ENCODE peak calls at places on chromosomes 7 and 10, in nine cellular contexts. C is AG10803, I is upper lobe of left lung, A is fibroblast of mammary gland, L is astrocyte of the spinal cord, P is heart right ventricle, M is astrocyte of the cerebellum, F is HFFc6, N is progenitor cell of endocrine pancreas. R is an unnamed sample.

GRCh38 chr10:27345455-27345909 is 104.9 kb upstream of the ACBD5 start:
- DNase-seq in I (no peak), F (no peak), N (no peak), P (no peak), L (no peak), A (no peak), C (no peak), M (no peak), R (no peak)

GRCh38 chr10:50322075-50322474 is 70.8 kb upstream of the ASAH2 start:
- DNase-seq in C (peak), F (peak), P (no peak), N (no peak), I (no peak), A (peak), L (peak), M (peak), R (no peak)

GRCh38 chr7:28211006-28211405 is 30.4 kb upstream of the JAZF1 start:
- DNase-seq in L (no peak), P (no peak), C (no peak), N (no peak), F (no peak), A (no peak), I (no peak), M (no peak), R (no peak)

GRCh38 chr10:92523639-92524038 is 50.3 kb downstream of the IDE start:
- DNase-seq in L (no peak), A (no peak), P (no peak), N (no peak), C (no peak), M (no peak), F (no peak), I (no peak), R (no peak)

GRCh38 chr7:70849580-70850235 is 282.2 kb upstream of the GALNT17 start:
- DNase-seq in M (no peak), A (no peak), I (no peak), F (no peak), L (no peak), P (no peak), C (no peak), N (no peak), R (no peak)

GRCh38 chr10:18164771-18165361 is 24.6 kb downstream of the CACNB2 start:
- DNase-seq in P (no peak), F (peak), N (no peak), C (peak), I (no peak), L (peak), A (peak), M (peak), R (no peak)

GRCh38 chr10:82737556-82737955 is 862.6 kb downstream of the NRG3 start:
- DNase-seq in P (no peak), A (no peak), C (no peak), N (no peak), F (no peak), I (peak), M (no peak), L (no peak), R (no peak)

GRCh38 chr7:25851332-25852248 is 300.4 kb upstream of the NFE2L3 start:
- DNase-seq in I (peak), C (peak), N (peak), P (peak), L (peak), M (peak), F (peak), A (peak), R (peak)

GRCh38 chr7:54188843-54189242 is 353.3 kb upstream of the VSTM2A start:
- DNase-seq in L (no peak), F (no peak), A (no peak), P (no peak), N (no peak), C (no peak), M (no peak), I (no peak), R (no peak)

GRCh38 chr7:76201732-76202665 is at the start of gene SRRM3:
- DNase-seq in M (peak), A (peak), L (peak), P (peak), F (peak), C (peak), N (peak), I (peak), R (peak)

GRCh38 chr10:3258291-3258848 is 85.8 kb upstream of the PITRM1 start:
- DNase-seq in L (no peak), F (no peak), C (no peak), A (no peak), P (no peak), I (no peak), N (no peak), M (no peak), R (no peak)

GRCh38 chr10:69897417-69897816 is 95.7 kb downstream of the COL13A1 start:
- DNase-seq in L (no peak), M (no peak), N (no peak), C (no peak), I (no peak), P (no peak), A (no peak), F (no peak), R (no peak)

GRCh38 chr7:151816562-151817314 is 60.2 kb downstream of the PRKAG2 start:
- DNase-seq in L (no peak), M (no peak), N (no peak), C (no peak), I (no peak), P (no peak), A (no peak), F (no peak), R (no peak)

GRCh38 chr10:6321880-6322279 is 119.1 kb downstream of the PFKFB3 start:
- DNase-seq in L (peak), P (no peak), M (no peak), A (peak), C (peak), I (no peak), N (no peak), F (peak), R (no peak)

GRCh38 chr7:134056816-134057215 is 70.3 kb upstream of the LRGUK start:
- DNase-seq in I (no peak), N (no peak), C (no peak), P (no peak), A (no peak), L (no peak), M (no peak), F (no peak), R (no peak)

GRCh38 chr7:134058521-134058920 is 68.6 kb upstream of the LRGUK start:
- DNase-seq in I (no peak), P (no peak), N (no peak), C (no peak), F (no peak), M (no peak), L (no peak), A (no peak), R (no peak)

GRCh38 chr7:134059921-134060320 is 67.2 kb upstream of the LRGUK start:
- DNase-seq in L (no peak), I (no peak), M (no peak), A (no peak), P (no peak), F (no peak), C (no peak), N (no peak), R (no peak)

GRCh38 chr7:134062460-134062859 is 64.7 kb upstream of the LRGUK start:
- DNase-seq in P (no peak), F (no peak), C (no peak), N (no peak), M (no peak), I (no peak), A (no peak), L (no peak), R (no peak)

GRCh38 chr7:134058980-134059379 is 68.2 kb upstream of the LRGUK start:
- DNase-seq in A (no peak), C (no peak), L (peak), F (no peak), P (no peak), I (no peak), M (no peak), N (no peak), R (no peak)
- TF ChIP-seq CTCF in A (no peak), C (no peak), L (no peak), F (no peak), P (no peak), I (no peak), M (no peak), N (no peak), R (no peak)

DNA sequence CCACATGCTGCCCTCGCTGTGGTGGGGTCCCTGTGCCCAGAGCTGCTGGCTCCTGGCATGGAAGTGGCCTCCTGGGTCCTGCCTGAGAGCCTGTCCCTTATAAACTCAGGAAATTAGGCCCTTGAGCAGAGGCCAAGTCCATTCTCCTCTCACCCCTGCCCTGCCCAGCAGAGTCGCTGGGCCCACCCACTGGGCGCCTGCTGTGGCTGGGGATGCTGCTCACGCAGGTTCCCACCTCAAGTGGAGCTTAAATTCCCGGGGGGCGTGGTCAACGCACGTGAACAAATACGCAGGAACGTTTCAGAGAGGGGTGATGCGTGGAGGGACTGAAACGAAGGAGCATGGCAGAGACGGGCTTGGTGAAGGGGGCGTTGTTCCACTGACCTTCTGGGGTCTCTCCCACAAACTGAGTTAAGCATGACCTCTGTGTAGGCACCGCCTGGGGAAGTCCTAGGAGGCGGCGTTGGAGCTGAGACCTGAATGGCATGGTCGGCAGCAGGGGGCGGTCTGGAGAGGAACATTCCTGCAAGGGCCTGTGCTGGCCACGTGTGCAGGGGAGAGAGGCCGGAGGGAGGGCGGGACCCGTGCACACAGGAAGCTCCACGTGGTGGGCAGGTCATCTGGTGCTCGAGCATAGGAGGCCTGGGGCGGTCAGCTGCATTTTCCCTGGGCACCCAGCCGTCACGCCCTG is 27.9 kb downstream of the FAM20C start:
- DNase-seq in M (no peak), P (no peak), F (peak), A (peak), L (no peak), C (no peak), I (peak), N (no peak), R (peak)
- TF ChIP-seq CTCF in M (no peak), P (no peak), F (peak), A (no peak), L (peak), C (no peak), I (no peak), N (peak), R (no peak)

GRCh38 chr7:157139142-157140117 is 704 bp downstream of the UBE3C start:
- DNase-seq in A (peak), M (no peak), P (peak), F (peak), L (peak), N (peak), I (peak), C (peak), R (no peak)

GRCh38 chr7:157138101-157138423 is 664 bp upstream of the UBE3C start:
- DNase-seq in L (no peak), A (no peak), I (no peak), N (no peak), F (no peak), P (no peak), M (no peak), C (no peak), R (no peak)

GRCh38 chr7:157140118-157140905 is 1.6 kb downstream of the UBE3C start:
- DNase-seq in I (peak), M (no peak), N (no peak), F (no peak), C (no peak), A (no peak), L (no peak), P (no peak), R (no peak)

GRCh38 chr7:157136372-157136771 is 2.4 kb upstream of the UBE3C start:
- DNase-seq in A (peak), F (peak), P (no peak), L (peak), M (peak), C (peak), N (no peak), I (no peak), R (no peak)

DNA sequence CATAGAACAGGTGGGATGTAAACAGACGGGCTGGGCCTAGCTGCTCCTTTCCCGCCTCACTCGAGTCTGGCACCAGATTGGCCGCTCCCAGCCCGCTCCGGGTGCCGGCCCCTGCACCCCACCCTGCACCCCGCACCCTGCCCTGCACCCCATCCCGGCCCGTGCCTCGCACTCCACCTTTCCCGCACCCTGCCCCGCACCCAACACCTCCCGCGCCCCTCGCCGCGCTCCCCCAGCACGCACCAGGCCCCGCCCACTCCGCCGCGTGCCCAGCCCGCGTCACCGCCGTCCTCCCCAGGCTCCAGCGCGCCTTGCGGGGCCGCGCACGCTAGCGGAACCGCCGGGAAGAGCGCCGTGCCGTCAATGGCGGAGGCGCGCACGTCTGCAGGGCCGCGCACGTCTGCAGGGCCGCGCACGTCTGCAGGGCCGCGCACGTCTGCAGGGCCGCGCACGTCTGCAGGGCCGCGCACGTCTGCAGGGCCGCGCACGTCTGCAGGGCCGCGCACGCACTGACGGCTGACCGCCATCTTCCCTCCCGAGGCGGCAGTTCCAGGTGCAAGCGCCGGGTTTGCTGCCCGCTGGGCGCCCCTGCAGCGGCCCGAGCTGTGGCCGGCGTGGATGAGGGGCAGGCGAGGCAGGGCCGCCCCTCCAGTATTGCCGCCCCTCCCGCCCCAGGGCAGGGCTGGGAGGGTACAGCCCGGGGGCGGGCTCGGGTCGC is at the start of gene UBE3C:
- DNase-seq in P (peak), M (peak), A (peak), N (peak), F (peak), C (peak), I (peak), L (peak), R (peak)
- TF ChIP-seq CTCF in P (no peak), M (no peak), A (no peak), N (no peak), F (no peak), C (no peak), I (peak), L (no peak), R (no peak)

DNA sequence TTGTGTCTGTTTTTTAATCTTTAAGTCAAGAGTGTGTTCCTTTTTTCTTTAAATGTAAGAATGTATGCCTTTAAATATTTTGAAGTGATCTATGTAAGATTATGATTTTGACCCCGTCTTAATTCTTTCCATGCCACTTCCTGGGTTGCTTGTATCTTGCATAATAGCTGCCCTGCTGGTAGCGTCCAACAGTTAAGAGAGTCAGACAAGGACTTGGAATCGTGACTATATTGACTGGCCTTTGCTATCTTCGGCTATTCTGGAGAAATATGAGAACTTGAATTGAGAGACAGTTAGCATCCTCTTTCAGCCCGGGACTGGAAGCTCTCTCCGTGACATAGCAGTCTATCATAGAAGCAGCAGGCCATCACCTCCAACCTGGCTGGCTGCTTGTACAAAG is 13.0 kb downstream of the NRP1 start:
- DNase-seq in F (no peak), A (no peak), P (no peak), C (peak), L (no peak), I (no peak), M (no peak), N (no peak), R (no peak)
- TF ChIP-seq CTCF in F (no peak), A (no peak), P (no peak), C (peak), L (no peak), I (no peak), M (no peak), N (no peak), R (no peak)

GRCh38 chr7:128430207-128430606 is 20.4 kb upstream of the IMPDH1 start:
- DNase-seq in P (no peak), N (no peak), I (no peak), F (no peak), M (no peak), L (no peak), A (no peak), C (no peak), R (no peak)
- TF ChIP-seq CTCF in P (no peak), N (no peak), I (no peak), F (no peak), M (no peak), L (no peak), A (no peak), C (no peak), R (peak)